ENCODE peak calls at places on chromosome 10, in seven cellular contexts. X is epithelial cell of esophagus, B is cardiac muscle cell, R is IMR-90, H is BE2C, U is endothelial cell of umbilical vein, Q is suprapubic skin. W is an unnamed sample.

GRCh38 chr10:108521827-108522503 is 1357.5 kb upstream of the SORCS1 start:
- DNase-seq in R (no peak), U (no peak), X (no peak), Q (no peak), B (no peak), H (no peak), W (no peak)

GRCh38 chr10:59126277-59126676 is 50.2 kb upstream of the PHYHIPL start:
- DNase-seq in X (no peak), H (no peak), U (no peak), R (no peak), B (peak; percentile 7), Q (no peak), W (no peak)

GRCh38 chr10:9069136-9069535 is 1014.6 kb downstream of the GATA3 start:
- DNase-seq in B (no peak), U (no peak), R (no peak), Q (no peak), X (peak; percentile 96), H (no peak), W (no peak)

GRCh38 chr10:16521311-16522016 is at the start of gene C1QL3:
- DNase-seq in Q (no peak), R (peak; percentile 21), H (no peak), U (no peak), B (peak; percentile 39), X (peak; percentile 45), W (no peak)

GRCh38 chr10:70804424-70804814 is 11.3 kb upstream of the SGPL1 start:
- DNase-seq in U (no peak), X (peak; percentile 87), H (no peak), B (no peak), Q (no peak), R (no peak), W (no peak)

GRCh38 chr10:22649390-22649841 is 65.0 kb downstream of the PIP4K2A start:
- DNase-seq in X (no peak), R (no peak), U (peak; percentile 23), H (no peak), Q (no peak), B (no peak), W (peak; percentile 40)

GRCh38 chr10:95277201-95277570 is 13.6 kb downstream of the PDLIM1 start:
- DNase-seq in H (no peak), R (no peak), U (no peak), Q (no peak), B (no peak), X (no peak), W (no peak)

GRCh38 chr10:112261281-112261822 is 21.8 kb upstream of the TECTB start:
- DNase-seq in X (peak; percentile 19), R (peak; percentile 77), B (peak; percentile 11), H (no peak), Q (no peak), U (no peak), W (no peak)

GRCh38 chr10:129770286-129770685 is 193.8 kb downstream of the EBF3 start:
- DNase-seq in R (no peak), H (no peak), U (no peak), Q (peak; percentile 54), X (no peak), B (no peak), W (peak; percentile 8)

GRCh38 chr10:42988517-42989395 is 88.1 kb upstream of the RET start:
- DNase-seq in H (peak; percentile 42), Q (peak; percentile 69), X (no peak), U (no peak), B (peak; percentile 7), R (no peak), W (no peak)

GRCh38 chr10:25175527-25176420 is 973 bp downstream of the GPR158 start:
- DNase-seq in H (peak; percentile 12), R (no peak), X (peak; percentile 23), Q (no peak), B (peak; percentile 62), U (no peak), W (no peak)

GRCh38 chr10:110504111-110504735 is 6.5 kb downstream of the DUSP5 start:
- DNase-seq in R (peak; percentile 91), U (peak; percentile 94), Q (peak; percentile 64), B (peak; percentile 80), H (no peak), X (no peak), W (peak; percentile 23)

GRCh38 chr10:21184216-21184615 is 287.1 kb upstream of the NEBL start:
- DNase-seq in B (peak; percentile 59), U (peak; percentile 34), Q (no peak), H (no peak), X (peak; percentile 69), R (no peak), W (no peak)

GRCh38 chr10:110433740-110434139 is 64.0 kb upstream of the DUSP5 start:
- DNase-seq in U (no peak), Q (no peak), B (no peak), X (no peak), H (no peak), R (no peak), W (no peak)

GRCh38 chr10:114874827-114875541 is 53.4 kb downstream of the FHIP2A start:
- DNase-seq in Q (no peak), H (peak; percentile 74), R (peak; percentile 38), U (no peak), X (no peak), B (peak; percentile 73), W (no peak)

GRCh38 chr10:58319599-58319998 is 15.2 kb upstream of the UBE2D1 start:
- DNase-seq in H (no peak), R (no peak), X (no peak), B (no peak), U (no peak), Q (no peak), W (no peak)

GRCh38 chr10:113093188-113094113 is 143.4 kb downstream of the TCF7L2 start:
- DNase-seq in U (peak; percentile 77), R (peak; percentile 77), Q (peak; percentile 44), H (no peak), X (peak; percentile 87), B (no peak), W (no peak)

GRCh38 chr10:7988985-7989384 is 65.5 kb upstream of the GATA3 start:
- DNase-seq in B (no peak), H (peak; percentile 22), U (no peak), Q (no peak), X (no peak), R (no peak), W (no peak)

GRCh38 chr10:126854726-126855125 is 50.5 kb upstream of the DOCK1 start:
- DNase-seq in B (no peak), X (no peak), R (no peak), Q (no peak), U (no peak), H (no peak), W (no peak)

GRCh38 chr10:3548702-3549101 is 236.3 kb downstream of the KLF6 start:
- DNase-seq in R (peak; percentile 47), X (no peak), B (peak; percentile 18), U (peak; percentile 34), Q (no peak), H (no peak), W (no peak)

GRCh38 chr10:52820316-52820715 is 47.7 kb upstream of the MBL2 start:
- DNase-seq in B (no peak), Q (no peak), X (no peak), U (no peak), H (no peak), R (no peak), W (no peak)

GRCh38 chr10:26909753-26910152 is 49.0 kb upstream of the ABI1 start:
- DNase-seq in X (no peak), H (no peak), B (no peak), R (no peak), Q (no peak), U (no peak), W (no peak)

GRCh38 chr10:93478873-93479272 is 3.3 kb downstream of the MYOF start:
- DNase-seq in Q (no peak), U (no peak), H (no peak), R (no peak), X (no peak), B (no peak), W (no peak)

DNA sequence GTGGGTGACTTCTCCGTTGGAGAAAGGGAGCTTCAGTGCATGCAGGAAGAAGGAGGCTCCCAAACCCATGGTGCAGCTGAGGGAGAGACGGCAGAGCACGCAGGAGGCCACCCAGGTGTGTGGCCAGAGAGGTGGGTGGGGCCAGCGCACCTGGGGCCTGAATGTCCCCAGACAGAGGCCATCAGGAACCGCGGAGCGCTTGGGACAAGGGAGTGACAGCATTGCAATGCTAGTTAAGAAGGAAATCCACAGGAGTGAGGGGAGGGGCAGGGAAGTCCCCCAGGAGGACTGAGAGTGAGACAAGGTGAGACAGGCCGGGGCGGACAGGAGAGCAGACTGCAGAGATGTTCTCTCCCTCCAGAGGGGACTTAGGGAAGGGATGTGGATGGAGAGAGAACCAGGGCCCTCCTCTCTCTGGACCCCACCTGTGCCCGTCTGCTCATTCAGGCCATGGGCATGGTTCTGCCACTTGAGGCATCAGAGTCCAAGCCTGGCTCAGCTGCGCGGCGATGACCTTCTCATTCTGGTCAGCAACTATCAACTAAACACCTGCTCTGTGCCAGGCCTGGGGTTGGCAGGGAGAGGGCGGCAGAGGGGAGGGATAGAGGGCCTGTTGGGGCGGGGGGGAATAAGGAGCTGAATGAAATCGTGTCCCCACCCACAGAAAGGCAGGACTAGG is 69.4 kb upstream of the COL13A1 start:
- DNase-seq in R (no peak), Q (no peak), X (no peak), B (no peak), H (no peak), U (no peak), W (no peak)
- TF ChIP-seq CTCF in R (no peak), Q (no peak), X (no peak), B (no peak), H (no peak), U (no peak), W (no peak)

GRCh38 chr10:62019013-62019684 is 117.7 kb downstream of the ARID5B start:
- DNase-seq in Q (no peak), R (no peak), H (no peak), X (peak; percentile 92), B (peak; percentile 69), U (peak; percentile 79), W (no peak)
- H3K4me3 ChIP-seq in Q (peak overlapping the region; percentile 8), R (no peak overlapping the region), H (no peak overlapping the region), X (peak overlapping the region; percentile 7), B (no peak overlapping the region), U (no peak overlapping the region), W (no peak overlapping the region)

GRCh38 chr10:6842722-6843121 is 262.6 kb upstream of the PRKCQ start:
- DNase-seq in B (no peak), H (no peak), Q (no peak), U (no peak), X (no peak), R (no peak), W (no peak)

GRCh38 chr10:6840766-6841165 is 260.7 kb upstream of the PRKCQ start:
- DNase-seq in B (peak; percentile 55), R (peak; percentile 60), H (no peak), Q (no peak), X (peak; percentile 27), U (no peak), W (no peak)

GRCh38 chr10:6841746-6842145 is 261.7 kb upstream of the PRKCQ start:
- DNase-seq in R (no peak), Q (no peak), U (no peak), B (no peak), H (no peak), X (no peak), W (no peak)

GRCh38 chr10:6844251-6844650 is 264.2 kb upstream of the PRKCQ start:
- DNase-seq in Q (no peak), U (no peak), X (no peak), R (no peak), H (no peak), B (no peak), W (no peak)

GRCh38 chr10:6843477-6843876 is 263.4 kb upstream of the PRKCQ start:
- DNase-seq in B (no peak), U (no peak), X (no peak), H (no peak), Q (no peak), R (no peak), W (no peak)
- TF ChIP-seq CTCF in B (no peak), U (no peak), X (no peak), H (peak; percentile 18), Q (no peak), R (no peak), W (no peak)

GRCh38 chr10:100996678-100997363 is 2.8 kb upstream of the LZTS2 start:
- DNase-seq in X (peak; percentile 42), B (no peak), U (no peak), H (peak; percentile 53), Q (no peak), R (no peak), W (peak; percentile 50)
- H3K4me3 ChIP-seq in X (peak overlapping the region; percentile 78), B (peak overlapping the region; percentile 73), U (peak overlapping the region; percentile 49), H (peak overlapping the region; percentile 79), Q (peak overlapping the region; percentile 81), R (peak overlapping the region; percentile 52), W (peak overlapping the region; percentile 81)

W was measured in CD8-positive, alpha-beta T cell.